ENCODE peak calls at places on chromosomes 12 and 14, in ten cellular contexts. One of them, this sample, is unnamed.

GRCh38 chr14:91154851-91155625 is 41.2 kb downstream of the DGLUCY start:
- DNase-seq in breast epithelium: no peak
- DNase-seq in GM12892: no peak
- DNase-seq in uterus: peak
- DNase-seq in lower leg skin: peak
- DNase-seq in NB4: peak
- DNase-seq in H1: no peak
- DNase-seq in transverse colon: peak
- DNase-seq in A549: no peak
- DNase-seq in esophagus muscularis mucosa: no peak
- DNase-seq in this sample: no peak

GRCh38 chr12:10959777-10960176 is 20.7 kb upstream of the TAS2R14 start:
- DNase-seq in transverse colon: no peak
- DNase-seq in GM12892: no peak
- DNase-seq in lower leg skin: no peak
- DNase-seq in NB4: no peak
- DNase-seq in A549: no peak
- DNase-seq in H1: no peak
- DNase-seq in uterus: no peak
- DNase-seq in esophagus muscularis mucosa: no peak
- DNase-seq in breast epithelium: no peak
- DNase-seq in this sample: no peak

GRCh38 chr12:31321565-31322228 is 4.3 kb downstream of the SINHCAF start:
- DNase-seq in breast epithelium: no peak
- DNase-seq in A549: no peak
- DNase-seq in lower leg skin: no peak
- DNase-seq in transverse colon: no peak
- DNase-seq in H1: no peak
- DNase-seq in esophagus muscularis mucosa: no peak
- DNase-seq in NB4: no peak
- DNase-seq in GM12892: no peak
- DNase-seq in uterus: no peak
- DNase-seq in this sample: no peak

GRCh38 chr12:104742551-104742961 is 215.5 kb downstream of the SLC41A2 start:
- DNase-seq in A549: no peak
- DNase-seq in lower leg skin: no peak
- DNase-seq in NB4: no peak
- DNase-seq in GM12892: no peak
- DNase-seq in breast epithelium: no peak
- DNase-seq in uterus: no peak
- DNase-seq in transverse colon: no peak
- DNase-seq in esophagus muscularis mucosa: no peak
- DNase-seq in H1: no peak
- DNase-seq in this sample: no peak

GRCh38 chr12:121611306-121611705 is 15.0 kb upstream of the ORAI1 start:
- DNase-seq in A549: no peak
- DNase-seq in H1: peak
- DNase-seq in esophagus muscularis mucosa: no peak
- DNase-seq in GM12892: no peak
- DNase-seq in lower leg skin: no peak
- DNase-seq in uterus: peak
- DNase-seq in NB4: no peak
- DNase-seq in breast epithelium: no peak
- DNase-seq in transverse colon: peak
- DNase-seq in this sample: peak

GRCh38 chr14:38110258-38110657 is 97.4 kb upstream of the SSTR1 start:
- DNase-seq in A549: no peak
- DNase-seq in esophagus muscularis mucosa: no peak
- DNase-seq in H1: no peak
- DNase-seq in GM12892: no peak
- DNase-seq in transverse colon: no peak
- DNase-seq in breast epithelium: no peak
- DNase-seq in lower leg skin: no peak
- DNase-seq in NB4: no peak
- DNase-seq in uterus: no peak
- DNase-seq in this sample: no peak

GRCh38 chr12:18966927-18967326 is 162.6 kb upstream of the PLEKHA5 start:
- DNase-seq in breast epithelium: no peak
- DNase-seq in transverse colon: no peak
- DNase-seq in esophagus muscularis mucosa: no peak
- DNase-seq in H1: no peak
- DNase-seq in NB4: no peak
- DNase-seq in A549: no peak
- DNase-seq in uterus: no peak
- DNase-seq in GM12892: no peak
- DNase-seq in lower leg skin: no peak
- DNase-seq in this sample: no peak

GRCh38 chr14:94050231-94050880 is 24.2 kb downstream of the OTUB2 start:
- DNase-seq in transverse colon: no peak
- DNase-seq in esophagus muscularis mucosa: peak
- DNase-seq in A549: no peak
- DNase-seq in H1: peak
- DNase-seq in breast epithelium: peak
- DNase-seq in lower leg skin: peak
- DNase-seq in GM12892: no peak
- DNase-seq in uterus: no peak
- DNase-seq in NB4: no peak
- DNase-seq in this sample: no peak

GRCh38 chr12:50101663-50102062 is 2.1 kb upstream of the GPD1 start:
- DNase-seq in uterus: no peak
- DNase-seq in GM12892: no peak
- DNase-seq in transverse colon: no peak
- DNase-seq in esophagus muscularis mucosa: no peak
- DNase-seq in lower leg skin: no peak
- DNase-seq in NB4: peak
- DNase-seq in A549: peak
- DNase-seq in H1: no peak
- DNase-seq in breast epithelium: no peak
- DNase-seq in this sample: peak

GRCh38 chr14:56271988-56272387 is 153.8 kb downstream of the PELI2 start:
- DNase-seq in A549: no peak
- DNase-seq in esophagus muscularis mucosa: no peak
- DNase-seq in GM12892: no peak
- DNase-seq in NB4: no peak
- DNase-seq in lower leg skin: no peak
- DNase-seq in H1: no peak
- DNase-seq in transverse colon: no peak
- DNase-seq in uterus: no peak
- DNase-seq in breast epithelium: no peak
- DNase-seq in this sample: no peak

GRCh38 chr12:6764011-6764828 is 1.9 kb upstream of the PTMS start:
- DNase-seq in transverse colon: peak
- DNase-seq in A549: peak
- DNase-seq in NB4: peak
- DNase-seq in breast epithelium: peak
- DNase-seq in lower leg skin: peak
- DNase-seq in GM12892: peak
- DNase-seq in esophagus muscularis mucosa: peak
- DNase-seq in H1: peak
- DNase-seq in uterus: peak
- DNase-seq in this sample: peak

GRCh38 chr14:88695873-88696272 is 96.9 kb downstream of the EML5 start:
- DNase-seq in breast epithelium: no peak
- DNase-seq in transverse colon: no peak
- DNase-seq in lower leg skin: no peak
- DNase-seq in H1: no peak
- DNase-seq in A549: no peak
- DNase-seq in uterus: no peak
- DNase-seq in GM12892: no peak
- DNase-seq in NB4: no peak
- DNase-seq in esophagus muscularis mucosa: no peak
- DNase-seq in this sample: no peak

GRCh38 chr12:22101749-22102243 is 55.8 kb downstream of the CMAS start:
- DNase-seq in transverse colon: peak
- DNase-seq in esophagus muscularis mucosa: no peak
- DNase-seq in breast epithelium: no peak
- DNase-seq in A549: no peak
- DNase-seq in uterus: no peak
- DNase-seq in lower leg skin: peak
- DNase-seq in GM12892: no peak
- DNase-seq in H1: no peak
- DNase-seq in NB4: peak
- DNase-seq in this sample: peak

GRCh38 chr12:107344035-107344808 is 250.9 kb upstream of the CRY1 start:
- DNase-seq in esophagus muscularis mucosa: no peak
- DNase-seq in transverse colon: no peak
- DNase-seq in uterus: no peak
- DNase-seq in NB4: no peak
- DNase-seq in breast epithelium: no peak
- DNase-seq in H1: no peak
- DNase-seq in lower leg skin: no peak
- DNase-seq in GM12892: no peak
- DNase-seq in A549: peak
- DNase-seq in this sample: peak

DNA sequence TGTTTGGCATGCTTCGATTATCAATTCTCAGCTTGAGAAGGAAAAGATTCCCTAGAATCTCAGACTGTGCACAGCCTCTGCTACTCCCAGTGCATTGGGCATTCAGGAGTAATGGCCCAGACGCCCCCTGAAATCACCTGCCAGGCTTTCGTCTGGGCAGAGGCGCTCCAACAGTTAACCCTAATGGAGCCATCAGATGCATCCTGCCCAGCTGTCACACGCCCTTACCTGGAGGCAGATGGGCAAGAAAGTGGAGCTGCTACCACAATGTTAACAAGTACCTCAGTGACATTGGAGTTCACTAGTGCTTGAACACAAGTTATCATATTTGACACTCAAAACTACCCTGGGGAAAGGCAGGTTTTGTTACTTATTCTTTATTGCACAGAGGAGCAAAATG is 957 bp upstream of the LRP6 start:
- DNase-seq in lower leg skin: no peak
- DNase-seq in A549: peak
- DNase-seq in NB4: peak
- DNase-seq in breast epithelium: no peak
- DNase-seq in uterus: no peak
- DNase-seq in GM12892: no peak
- DNase-seq in esophagus muscularis mucosa: no peak
- DNase-seq in transverse colon: no peak
- DNase-seq in H1: no peak
- DNase-seq in this sample: no peak
- TF ChIP-seq POLR2A in lower leg skin: no peak
- TF ChIP-seq POLR2A in A549: no peak
- TF ChIP-seq POLR2A in NB4: no peak
- TF ChIP-seq POLR2A in breast epithelium: no peak
- TF ChIP-seq POLR2A in uterus: no peak
- TF ChIP-seq POLR2A in GM12892: no peak
- TF ChIP-seq POLR2A in esophagus muscularis mucosa: no peak
- TF ChIP-seq POLR2A in transverse colon: no peak
- TF ChIP-seq POLR2A in H1: no peak
- TF ChIP-seq POLR2A in this sample: no peak

DNA sequence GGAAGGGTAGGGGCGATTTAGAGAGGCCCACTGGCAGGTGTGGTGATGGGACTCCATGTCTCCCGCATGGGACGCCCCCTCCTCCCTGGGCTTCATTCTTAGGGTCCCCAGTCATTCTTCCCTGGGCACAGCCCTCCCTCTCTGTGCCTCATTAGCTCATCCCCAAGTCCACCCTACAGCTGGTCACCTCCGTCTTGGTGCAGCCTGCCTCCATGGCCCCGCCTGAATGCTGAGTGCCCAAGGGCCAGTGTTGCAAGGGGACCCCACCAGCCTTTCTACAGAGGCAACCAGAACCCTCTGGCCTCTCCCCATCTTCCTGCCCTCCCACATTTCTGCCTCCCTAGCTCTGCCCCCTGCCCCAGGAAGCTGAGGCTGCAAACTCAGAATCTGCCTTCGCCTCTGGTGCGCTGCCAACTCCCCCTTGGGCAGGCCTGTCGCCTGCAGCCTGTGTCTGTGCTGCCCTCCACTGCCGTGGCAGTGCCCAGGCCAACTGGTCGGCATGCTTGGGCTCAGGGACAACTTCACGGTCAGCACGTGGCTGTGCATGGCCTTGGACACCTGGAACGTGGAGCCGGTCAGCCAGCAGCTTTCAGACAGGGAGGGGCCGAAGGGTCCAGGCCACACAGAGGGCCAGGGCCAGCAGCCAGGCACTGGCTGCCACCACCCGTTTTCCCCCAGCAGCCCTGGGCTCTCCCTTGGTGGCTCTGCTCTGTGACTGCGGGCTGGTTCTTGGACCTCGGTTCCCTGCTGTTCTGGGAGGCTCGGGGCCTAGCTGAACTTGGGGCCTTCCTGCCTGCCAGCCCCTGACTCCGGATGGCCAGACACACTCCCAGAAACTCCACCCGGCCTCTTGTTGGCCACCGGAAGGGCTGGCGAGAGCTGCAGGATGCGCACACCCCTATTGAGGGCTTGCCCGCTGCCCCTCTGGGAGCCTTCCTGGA is 33.9 kb upstream of the PPP1R13B start:
- DNase-seq in breast epithelium: no peak
- DNase-seq in esophagus muscularis mucosa: no peak
- DNase-seq in A549: no peak
- DNase-seq in lower leg skin: no peak
- DNase-seq in GM12892: no peak
- DNase-seq in transverse colon: no peak
- DNase-seq in uterus: no peak
- DNase-seq in NB4: no peak
- DNase-seq in H1: no peak
- DNase-seq in this sample: no peak
- TF ChIP-seq POLR2A in breast epithelium: no peak
- TF ChIP-seq POLR2A in esophagus muscularis mucosa: no peak
- TF ChIP-seq POLR2A in A549: no peak
- TF ChIP-seq POLR2A in lower leg skin: no peak
- TF ChIP-seq POLR2A in GM12892: no peak
- TF ChIP-seq POLR2A in transverse colon: no peak
- TF ChIP-seq POLR2A in uterus: no peak
- TF ChIP-seq POLR2A in NB4: no peak
- TF ChIP-seq POLR2A in H1: no peak
- TF ChIP-seq POLR2A in this sample: no peak

DNA sequence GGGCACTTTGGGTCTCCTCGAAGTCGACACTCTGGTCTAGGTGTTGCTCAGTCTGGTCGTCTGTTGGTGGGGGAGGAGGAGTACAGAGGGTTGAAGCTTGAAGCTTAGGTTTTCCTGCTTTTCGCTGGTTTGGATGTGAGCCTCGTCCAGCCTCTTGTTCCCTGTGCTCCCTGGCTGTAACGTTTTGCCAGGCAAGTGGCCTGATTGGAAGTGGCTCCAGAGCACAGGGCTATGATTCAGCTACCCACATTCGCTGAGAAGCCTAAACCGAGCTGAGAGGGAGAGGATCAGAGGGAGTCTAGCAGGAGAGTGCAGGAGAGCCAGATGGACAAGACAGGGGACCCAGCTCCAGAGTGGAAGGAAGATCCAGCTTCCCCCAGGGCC is 6.1 kb downstream of the HOXC10 start:
- DNase-seq in transverse colon: no peak
- DNase-seq in NB4: no peak
- DNase-seq in uterus: no peak
- DNase-seq in H1: no peak
- DNase-seq in GM12892: no peak
- DNase-seq in breast epithelium: no peak
- DNase-seq in lower leg skin: peak
- DNase-seq in A549: no peak
- DNase-seq in esophagus muscularis mucosa: no peak
- DNase-seq in this sample: no peak
- TF ChIP-seq POLR2A in transverse colon: no peak
- TF ChIP-seq POLR2A in NB4: no peak
- TF ChIP-seq POLR2A in uterus: no peak
- TF ChIP-seq POLR2A in H1: no peak
- TF ChIP-seq POLR2A in GM12892: no peak
- TF ChIP-seq POLR2A in breast epithelium: no peak
- TF ChIP-seq POLR2A in lower leg skin: no peak
- TF ChIP-seq POLR2A in A549: no peak
- TF ChIP-seq POLR2A in esophagus muscularis mucosa: no peak
- TF ChIP-seq POLR2A in this sample: no peak

GRCh38 chr12:132710422-132711168 is at the start of gene PGAM5:
- DNase-seq in esophagus muscularis mucosa: peak
- DNase-seq in transverse colon: peak
- DNase-seq in H1: peak
- DNase-seq in lower leg skin: peak
- DNase-seq in A549: peak
- DNase-seq in breast epithelium: peak
- DNase-seq in NB4: peak
- DNase-seq in GM12892: peak
- DNase-seq in uterus: peak
- DNase-seq in this sample: peak
- TF ChIP-seq POLR2A in esophagus muscularis mucosa: peak
- TF ChIP-seq POLR2A in transverse colon: peak
- TF ChIP-seq POLR2A in H1: peak
- TF ChIP-seq POLR2A in lower leg skin: no peak
- TF ChIP-seq POLR2A in A549: peak
- TF ChIP-seq POLR2A in breast epithelium: no peak
- TF ChIP-seq POLR2A in NB4: peak
- TF ChIP-seq POLR2A in GM12892: peak
- TF ChIP-seq POLR2A in uterus: peak
- TF ChIP-seq POLR2A in this sample: peak